ENCODE peak calls at places on chromosome 16, in nine cellular contexts. C, Y, L, S, E, J, R, A and O are unnamed samples.

GRCh38 chr16:20901441-20902112 is 1.0 kb downstream of the LYRM1 start:
- DNase-seq in J (peak; percentile 75), C (peak; percentile 54), A (peak; percentile 54), Y (peak; percentile 56), E (peak; percentile 67), S (peak; percentile 35), L (peak; percentile 70), R (peak; percentile 42), O (peak; percentile 39)

GRCh38 chr16:53785044-53785443 is 81.1 kb downstream of the FTO start:
- DNase-seq in A (no peak), C (no peak), L (peak; percentile 54), E (no peak), S (no peak), Y (no peak), R (no peak), J (no peak), O (no peak)

GRCh38 chr16:79307214-79307613 is 293.3 kb downstream of the MAF start:
- DNase-seq in L (no peak), C (no peak), S (no peak), Y (no peak), R (no peak), J (no peak), E (peak; percentile 68), A (no peak), O (no peak)

GRCh38 chr16:59634951-59635350 is 900.8 kb upstream of the GOT2 start:
- DNase-seq in C (no peak), S (peak; percentile 13), Y (no peak), A (no peak), L (peak; percentile 3), R (no peak), E (no peak), J (no peak), O (no peak)

GRCh38 chr16:89071686-89072182 is 21.9 kb upstream of the ACSF3 start:
- DNase-seq in J (no peak), E (no peak), Y (no peak), C (peak; percentile 81), L (no peak), R (no peak), A (no peak), S (no peak), O (no peak)

GRCh38 chr16:30949655-30950515 is 1.0 kb downstream of the ORAI3 start:
- DNase-seq in L (peak; percentile 80), J (peak; percentile 98), A (peak; percentile 54), C (peak; percentile 67), Y (peak; percentile 76), S (peak; percentile 77), R (peak; percentile 66), E (peak; percentile 93), O (peak; percentile 56)

GRCh38 chr16:19717319-19717718 is 708 bp downstream of the KNOP1 start:
- DNase-seq in Y (peak; percentile 64), J (no peak), L (no peak), C (peak; percentile 76), R (no peak), E (no peak), A (no peak), S (no peak), O (no peak)

GRCh38 chr16:11796227-11797165 is 562 bp downstream of the ZC3H7A start:
- DNase-seq in Y (peak; percentile 68), S (peak; percentile 24), E (peak; percentile 79), L (no peak), J (peak; percentile 39), A (peak; percentile 75), C (peak; percentile 80), R (peak; percentile 50), O (peak; percentile 59)

GRCh38 chr16:81718637-81719036 is 60.5 kb upstream of the PLCG2 start:
- DNase-seq in E (no peak), L (no peak), Y (no peak), J (no peak), C (no peak), R (no peak), S (no peak), A (no peak), O (no peak)

GRCh38 chr16:50838165-50838564 is 96.3 kb downstream of the CYLD start:
- DNase-seq in A (no peak), C (no peak), Y (no peak), R (no peak), L (peak; percentile 21), J (peak; percentile 26), E (no peak), S (no peak), O (no peak)
- TF ChIP-seq CTCF in A (no peak), C (no peak), Y (no peak), R (no peak), L (no peak), J (no peak), E (no peak), S (no peak), O (no peak)

GRCh38 chr16:49620158-49620867 is 235.6 kb downstream of the ZNF423 start:
- DNase-seq in A (no peak), E (peak; percentile 93), R (peak; percentile 77), J (no peak), C (no peak), S (peak; percentile 17), L (peak; percentile 78), Y (no peak), O (no peak)
- TF ChIP-seq CTCF in A (no peak), E (no peak), R (no peak), J (no peak), C (no peak), S (no peak), L (no peak), Y (no peak), O (no peak)

DNA sequence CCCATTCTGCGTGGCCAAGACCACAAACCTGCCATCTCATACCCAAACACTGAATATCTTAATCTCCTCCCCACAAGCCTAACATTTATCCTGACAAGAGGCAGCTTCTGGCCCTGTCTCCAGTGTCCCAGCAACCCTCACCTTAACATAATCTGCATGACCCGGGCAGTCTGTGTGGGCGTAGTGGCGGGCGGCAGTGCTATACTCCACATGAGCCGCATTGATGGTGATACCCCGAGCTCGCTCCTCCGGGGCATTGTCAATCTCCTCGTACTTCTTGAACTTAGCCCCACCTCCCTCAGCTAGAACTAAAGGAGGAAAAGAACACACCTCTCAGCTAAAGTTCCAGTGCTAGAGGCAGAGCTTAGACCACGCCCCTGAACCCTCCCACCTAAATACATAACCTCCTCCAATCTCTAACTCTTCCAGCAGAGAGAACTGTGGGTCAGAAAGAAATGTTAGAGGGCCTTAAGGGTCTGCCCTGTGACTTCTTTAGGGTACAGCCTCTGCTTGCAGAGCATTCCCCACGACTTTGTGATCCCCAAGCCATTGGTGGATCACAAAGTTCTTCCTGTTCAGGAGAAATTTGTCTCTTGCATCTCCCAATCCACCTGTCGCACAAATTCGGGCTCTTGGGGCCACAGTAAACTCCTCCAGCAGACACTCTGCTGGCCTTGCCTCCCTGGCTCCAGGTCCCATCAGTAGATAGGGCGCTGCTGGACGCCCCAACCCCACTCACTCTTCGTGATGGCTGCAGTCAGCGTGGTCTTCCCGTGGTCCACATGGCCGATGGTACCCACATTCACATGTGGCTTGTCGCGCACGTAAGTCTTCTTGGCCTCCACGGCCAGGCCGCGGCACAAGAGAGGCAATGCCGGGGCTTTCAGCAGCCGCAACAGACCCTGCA is 722 bp downstream of the TUFM start:
- DNase-seq in C (peak; percentile 32), J (peak; percentile 68), L (peak; percentile 48), E (no peak), A (no peak), Y (peak; percentile 61), S (no peak), R (peak; percentile 40), O (no peak)
- TF ChIP-seq CTCF in C (no peak), J (no peak), L (no peak), E (no peak), A (no peak), Y (no peak), S (no peak), R (no peak), O (no peak)

GRCh38 chr16:66099261-66099660 is 267.2 kb upstream of the CDH5 start:
- DNase-seq in Y (no peak), A (peak; percentile 49), S (no peak), E (no peak), L (no peak), J (no peak), R (no peak), C (no peak), O (no peak)

GRCh38 chr16:66093217-66093616 is 273.3 kb upstream of the CDH5 start:
- DNase-seq in S (no peak), E (no peak), J (no peak), C (no peak), Y (no peak), L (no peak), A (no peak), R (no peak), O (no peak)

GRCh38 chr16:66097746-66098145 is 268.7 kb upstream of the CDH5 start:
- DNase-seq in C (no peak), R (no peak), A (no peak), L (no peak), S (no peak), E (no peak), Y (no peak), J (no peak), O (no peak)

GRCh38 chr16:66091462-66091861 is 275.0 kb upstream of the CDH5 start:
- DNase-seq in A (no peak), Y (no peak), L (peak; percentile 20), C (no peak), S (no peak), R (no peak), J (no peak), E (no peak), O (no peak)

GRCh38 chr16:66095676-66096075 is 270.8 kb upstream of the CDH5 start:
- DNase-seq in Y (peak; percentile 48), R (no peak), C (no peak), E (no peak), A (no peak), S (no peak), J (no peak), L (no peak), O (no peak)
- TF ChIP-seq CTCF in Y (peak; percentile 59), R (peak; percentile 18), C (peak; percentile 22), E (no peak), A (no peak), S (peak; percentile 48), J (no peak), L (peak; percentile 26), O (no peak)